ENCODE peak calls at places on chromosomes 6 and 20, in eight cellular contexts. P, A, B, J, U, D, W and Z are unnamed samples.

GRCh38 chr6:33747823-33748222 is 1.1 kb upstream of the IP6K3 start:
- DNase-seq in P (no peak), A (no peak), B (no peak), J (no peak), U (no peak), D (no peak), W (peak), Z (no peak)

GRCh38 chr6:163207984-163208383 is 206.5 kb upstream of the QKI start:
- DNase-seq in P (no peak), A (no peak), B (no peak), J (no peak), U (no peak), D (no peak), W (no peak), Z (no peak)

GRCh38 chr6:32178547-32179440 is 589 bp downstream of the RNF5 start:
- DNase-seq in P (no peak), A (peak), B (no peak), J (no peak), U (peak), D (no peak), W (no peak), Z (no peak)

GRCh38 chr6:159106627-159107241 is 61.9 kb upstream of the TAGAP start:
- DNase-seq in P (no peak), A (peak), B (peak), J (peak), U (no peak), D (peak), W (peak), Z (peak)

GRCh38 chr6:127103482-127103881 is 15.0 kb upstream of the RSPO3 start:
- DNase-seq in P (no peak), A (no peak), B (no peak), J (no peak), U (no peak), D (no peak), W (no peak), Z (no peak)

GRCh38 chr6:36623547-36624459 is 29.6 kb downstream of the SRSF3 start:
- DNase-seq in P (peak), A (peak), B (peak), J (peak), U (no peak), D (peak), W (peak), Z (peak)

GRCh38 chr6:11263185-11263817 is 30.8 kb upstream of the NEDD9 start:
- DNase-seq in P (no peak), A (peak), B (peak), J (no peak), U (no peak), D (peak), W (peak), Z (peak)

GRCh38 chr6:166056637-166057036 is 111.0 kb downstream of the TBXT start:
- DNase-seq in P (no peak), A (no peak), B (peak), J (no peak), U (no peak), D (peak), W (no peak), Z (no peak)

GRCh38 chr20:61117725-61118124 is 134.3 kb upstream of the CDH4 start:
- DNase-seq in P (no peak), A (no peak), B (no peak), J (no peak), U (no peak), D (no peak), W (no peak), Z (no peak)

GRCh38 chr20:41287327-41287726 is 30.2 kb downstream of the ZHX3 start:
- DNase-seq in P (no peak), A (no peak), B (no peak), J (no peak), U (no peak), D (no peak), W (no peak), Z (no peak)

GRCh38 chr6:27237089-27237723 is 10.3 kb upstream of the PRSS16 start:
- DNase-seq in P (no peak), A (peak), B (no peak), J (peak), U (no peak), D (no peak), W (no peak), Z (no peak)

GRCh38 chr20:44215125-44215524 is 4.6 kb upstream of the OSER1 start:
- DNase-seq in P (no peak), A (peak), B (peak), J (peak), U (no peak), D (peak), W (peak), Z (peak)

GRCh38 chr6:87473419-87473903 is 687 bp downstream of the SLC35A1 start:
- DNase-seq in P (no peak), A (no peak), B (no peak), J (no peak), U (no peak), D (no peak), W (no peak), Z (peak)

GRCh38 chr6:135251964-135252429 is 70.9 kb downstream of the MYB start:
- DNase-seq in P (no peak), A (no peak), B (no peak), J (no peak), U (no peak), D (no peak), W (no peak), Z (no peak)

GRCh38 chr6:27775796-27776184 is 136.4 kb downstream of the OR2B2 start:
- DNase-seq in P (no peak), A (no peak), B (no peak), J (no peak), U (no peak), D (no peak), W (no peak), Z (no peak)

GRCh38 chr20:33679758-33680485 is 5.7 kb upstream of the NECAB3 start:
- DNase-seq in P (no peak), A (no peak), B (no peak), J (no peak), U (no peak), D (peak), W (no peak), Z (no peak)

GRCh38 chr20:24634855-24635254 is 165.4 kb downstream of the SYNDIG1 start:
- DNase-seq in P (no peak), A (no peak), B (no peak), J (peak), U (peak), D (no peak), W (no peak), Z (no peak)

GRCh38 chr20:10596726-10597125 is 77.1 kb downstream of the JAG1 start:
- DNase-seq in P (no peak), A (peak), B (no peak), J (no peak), U (no peak), D (no peak), W (no peak), Z (no peak)

DNA sequence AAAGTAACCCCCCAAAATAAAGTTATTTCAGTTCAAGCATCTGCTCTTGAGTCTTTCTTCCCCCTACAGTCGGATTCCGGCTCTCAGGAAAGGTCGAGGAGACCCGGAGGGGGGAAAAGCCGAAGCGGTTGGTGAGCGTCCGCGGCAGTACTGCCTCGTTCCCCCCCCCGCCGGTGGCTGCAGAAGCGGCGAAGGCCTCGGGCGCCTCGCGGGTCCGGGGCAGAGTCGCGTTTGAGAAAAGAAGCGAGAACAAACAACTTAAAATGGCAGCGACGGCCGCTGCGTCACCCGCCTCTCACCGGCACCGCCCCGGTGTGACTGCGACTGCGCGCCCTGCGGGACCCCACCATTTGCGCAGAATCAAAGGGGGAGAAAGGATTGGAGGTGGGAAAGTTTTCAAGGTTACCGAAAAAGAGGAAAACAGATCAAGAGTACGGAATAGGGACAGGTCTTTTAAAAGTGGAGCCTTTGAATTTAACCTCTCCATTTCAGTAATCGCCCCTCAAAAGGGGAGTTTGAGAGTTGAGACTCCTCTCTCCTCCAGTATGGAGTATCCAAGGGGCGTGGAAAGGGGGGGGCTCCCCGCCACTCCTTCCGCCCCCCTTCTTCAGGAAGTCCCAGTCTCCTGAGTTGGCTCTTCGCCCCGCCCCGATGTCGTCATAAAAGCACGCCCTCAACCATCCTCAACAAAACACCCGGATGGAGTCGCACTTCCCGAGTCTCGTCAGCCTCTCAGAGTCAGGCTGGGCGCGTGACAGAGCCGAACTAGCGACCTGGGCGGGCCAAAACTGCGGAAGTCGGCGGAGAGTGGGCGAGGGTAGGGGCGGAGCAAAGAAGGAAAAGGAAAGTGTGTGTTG is 1.9 kb upstream of the C6orf62 start:
- DNase-seq in P (peak), A (peak), B (peak), J (peak), U (peak), D (peak), W (peak), Z (peak)
- TF ChIP-seq POLR2A in P (peak), A (peak), B (peak), J (peak), U (peak), D (peak), W (peak), Z (peak)

GRCh38 chr20:37277253-37277593 is 12.2 kb upstream of the MANBAL start:
- DNase-seq in P (no peak), A (no peak), B (no peak), J (no peak), U (no peak), D (no peak), W (no peak), Z (no peak)

GRCh38 chr20:37273988-37274387 is 12.4 kb upstream of the GHRH start:
- DNase-seq in P (no peak), A (no peak), B (no peak), J (no peak), U (no peak), D (no peak), W (no peak), Z (no peak)

GRCh38 chr20:37275125-37275524 is 13.5 kb upstream of the GHRH start:
- DNase-seq in P (no peak), A (no peak), B (no peak), J (no peak), U (no peak), D (no peak), W (no peak), Z (no peak)

GRCh38 chr20:37278966-37279590 is 10.4 kb upstream of the MANBAL start:
- DNase-seq in P (no peak), A (no peak), B (no peak), J (no peak), U (no peak), D (no peak), W (no peak), Z (no peak)

GRCh38 chr20:37276494-37277252 is 12.8 kb upstream of the MANBAL start:
- DNase-seq in P (no peak), A (peak), B (peak), J (no peak), U (no peak), D (peak), W (peak), Z (peak)
- TF ChIP-seq CTCF in P (no peak), A (peak), B (no peak), J (no peak), U (no peak), D (peak), W (no peak), Z (peak)

DNA sequence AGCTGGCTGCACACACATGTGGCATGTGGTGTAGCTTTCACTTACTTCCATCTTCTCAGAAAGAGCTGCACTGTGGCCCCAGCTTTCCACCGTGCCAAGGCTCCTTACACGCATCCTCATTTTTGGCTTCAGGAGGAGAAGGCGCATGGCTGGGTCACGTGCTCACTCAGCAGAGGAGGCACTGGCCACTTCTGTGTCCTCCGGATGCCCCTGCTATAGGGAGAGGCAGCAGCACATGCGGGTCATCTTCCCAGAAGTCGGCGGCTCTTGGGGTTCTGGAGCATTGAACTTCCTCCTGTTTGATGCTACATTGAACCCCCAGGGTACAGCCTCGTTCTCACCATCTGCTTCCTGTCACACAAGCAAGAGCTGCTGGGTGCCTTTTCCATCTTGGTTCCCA is 111.3 kb downstream of the FAM120B start:
- DNase-seq in P (no peak), A (no peak), B (no peak), J (no peak), U (no peak), D (no peak), W (no peak), Z (no peak)
- TF ChIP-seq POLR2A in P (no peak), A (no peak), B (no peak), J (no peak), U (no peak), D (no peak), W (no peak), Z (no peak)

GRCh38 chr20:17287503-17287902 is 60.7 kb downstream of the PCSK2 start:
- DNase-seq in P (no peak), A (no peak), B (no peak), J (no peak), U (no peak), D (no peak), W (no peak), Z (no peak)
- TF ChIP-seq CTCF in P (no peak), A (no peak), B (peak), J (peak), U (no peak), D (no peak), W (no peak), Z (no peak)

DNA sequence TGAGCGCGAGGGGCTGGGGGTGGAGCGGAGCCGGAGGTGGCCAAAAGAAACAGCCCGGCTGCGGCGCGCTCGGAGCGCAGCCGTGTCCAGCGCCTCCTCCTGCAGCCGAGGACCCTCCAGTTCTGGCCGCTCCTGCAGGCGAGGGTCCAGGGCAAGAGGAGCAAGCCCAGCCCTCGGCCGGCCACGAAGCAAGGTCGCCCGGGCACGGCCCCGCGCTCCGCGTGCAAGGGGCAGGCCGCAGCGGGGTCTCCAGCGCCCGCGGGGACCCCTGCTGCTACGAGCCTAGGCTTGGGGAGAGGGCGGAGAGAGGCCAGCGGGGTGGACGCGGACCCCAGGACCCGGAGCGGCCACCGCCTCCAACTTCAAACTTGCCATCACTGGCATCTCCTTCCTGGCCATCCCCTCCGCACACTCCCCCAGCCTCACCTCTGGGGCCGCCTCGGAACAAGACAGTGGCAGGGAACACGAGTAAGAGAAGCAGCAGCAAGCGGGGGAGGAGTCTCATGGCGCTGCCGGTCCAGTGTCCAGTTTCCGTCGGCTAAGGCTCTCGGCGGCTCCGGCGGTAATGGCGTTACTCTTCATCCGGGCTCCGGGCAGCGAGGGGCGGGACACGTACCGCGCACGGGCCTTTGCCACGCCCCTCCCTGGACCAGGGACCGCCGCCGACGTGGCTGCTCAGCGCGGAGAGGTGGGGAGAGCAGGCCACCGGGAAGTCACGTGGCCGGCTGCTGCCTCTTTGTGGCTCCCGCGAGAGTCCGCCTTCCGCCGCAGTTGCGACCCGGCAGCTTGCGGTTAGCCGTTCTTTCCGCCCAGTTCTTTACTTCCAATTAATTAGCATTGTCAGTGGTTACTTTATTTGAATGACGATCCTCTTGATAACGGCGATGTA is at the start of gene SSR1:
- DNase-seq in P (peak), A (peak), B (peak), J (peak), U (peak), D (peak), W (peak), Z (peak)
- TF ChIP-seq POLR2A in P (peak), A (peak), B (peak), J (peak), U (peak), D (peak), W (peak), Z (peak)

GRCh38 chr6:43953256-43953655 is 174.0 kb downstream of the MRPL14 start:
- DNase-seq in P (no peak), A (no peak), B (no peak), J (no peak), U (no peak), D (no peak), W (no peak), Z (no peak)

GRCh38 chr6:43953794-43954310 is 173.4 kb downstream of the MRPL14 start:
- DNase-seq in P (no peak), A (no peak), B (peak), J (no peak), U (peak), D (peak), W (peak), Z (no peak)

GRCh38 chr6:43951756-43952675 is 175.2 kb downstream of the MRPL14 start:
- DNase-seq in P (no peak), A (no peak), B (no peak), J (no peak), U (no peak), D (no peak), W (no peak), Z (no peak)

GRCh38 chr6:43951063-43951755 is 176.0 kb downstream of the MRPL14 start:
- DNase-seq in P (no peak), A (no peak), B (peak), J (peak), U (peak), D (no peak), W (peak), Z (no peak)

DNA sequence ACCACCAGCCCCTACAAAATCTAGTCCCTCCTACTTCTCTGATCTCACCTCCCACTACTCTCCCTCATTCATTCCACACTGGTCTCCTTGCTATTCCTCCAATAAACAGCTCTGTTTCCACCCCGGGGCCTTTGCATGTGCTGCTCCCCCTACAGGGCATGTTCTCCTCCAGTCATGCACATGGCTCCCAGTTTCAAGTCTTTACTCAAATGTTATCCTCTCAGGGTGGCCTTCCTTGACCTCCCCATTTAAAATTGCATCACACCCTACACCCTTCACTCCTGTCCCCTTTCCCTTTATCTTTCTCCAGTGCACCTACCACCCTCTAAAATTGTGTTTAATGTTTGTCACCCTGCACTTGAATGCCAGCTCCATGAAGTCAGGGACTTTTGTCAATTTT is 174.5 kb downstream of the MRPL14 start:
- DNase-seq in P (no peak), A (no peak), B (no peak), J (peak), U (no peak), D (no peak), W (peak), Z (no peak)
- TF ChIP-seq CTCF in P (peak), A (no peak), B (no peak), J (peak), U (no peak), D (no peak), W (peak), Z (no peak)

GRCh38 chr6:142913511-142914047 is 31.4 kb downstream of the HIVEP2 start:
- DNase-seq in P (no peak), A (no peak), B (no peak), J (no peak), U (no peak), D (no peak), W (no peak), Z (peak)
- TF ChIP-seq POLR2A in P (no peak), A (no peak), B (no peak), J (no peak), U (no peak), D (no peak), W (no peak), Z (no peak)